ENCODE peak calls at places on chromosomes 5 and 9, in eight cellular contexts. U is CD4-positive, alpha-beta T cell; K is NCI-H2081; Q is anterior cingulate cortex; Z is cardiac fibroblast; T is progenitor cell of endocrine pancreas; V is Caco-2; X is NCI-H1105 treated with DMSO at 0.1 percent for 48 hours. W is an unnamed sample.
A peak's percentile ranks its signal among the peaks of the same experiment; 100 is the strongest.

GRCh38 chr5:92391-93220 is 638 bp downstream of the PLEKHG4B start:
- DNase-seq in K (peak; percentile 28), U (no peak), Z (no peak), X (peak; percentile 40), V (no peak), Q (no peak), T (no peak), W (no peak)

GRCh38 chr9:80552931-80553330 is 981.2 kb downstream of the TLE4 start:
- DNase-seq in V (no peak), X (no peak), Q (no peak), T (no peak), K (no peak), Z (peak; percentile 79), U (no peak), W (no peak)

GRCh38 chr5:144202725-144203124 is 32.1 kb downstream of the KCTD16 start:
- DNase-seq in Z (no peak), Q (no peak), K (no peak), V (no peak), X (no peak), T (no peak), U (no peak), W (no peak)

GRCh38 chr5:1498623-1499416 is 24.9 kb downstream of the LPCAT1 start:
- DNase-seq in Z (no peak), U (no peak), Q (no peak), T (no peak), K (no peak), V (no peak), X (no peak), W (no peak)

GRCh38 chr5:160844177-160844576 is 7.8 kb downstream of the ATP10B start:
- DNase-seq in X (no peak), T (no peak), Q (no peak), U (no peak), Z (no peak), K (no peak), V (no peak), W (no peak)

GRCh38 chr5:133952729-133953567 is 15.5 kb downstream of the C5orf15 start:
- DNase-seq in Z (peak; percentile 98), X (no peak), K (no peak), V (no peak), Q (no peak), T (no peak), U (no peak), W (no peak)

GRCh38 chr9:133701981-133702797 is 36.0 kb downstream of the SARDH start:
- DNase-seq in T (no peak), V (no peak), X (peak; percentile 74), U (peak; percentile 73), Z (no peak), K (no peak), Q (no peak), W (no peak)

GRCh38 chr5:62144395-62145022 is 161.5 kb upstream of the KIF2A start:
- DNase-seq in V (no peak), Q (peak; percentile 17), X (peak; percentile 59), Z (peak; percentile 7), T (no peak), U (no peak), K (peak; percentile 21), W (no peak)

GRCh38 chr5:1515311-1515920 is 8.3 kb downstream of the LPCAT1 start:
- DNase-seq in U (no peak), T (peak; percentile 9), X (no peak), V (peak; percentile 43), K (no peak), Z (no peak), Q (no peak), W (no peak)

GRCh38 chr9:114121445-114122151 is 22.5 kb upstream of the KIF12 start:
- DNase-seq in T (no peak), K (no peak), Z (no peak), Q (no peak), U (no peak), V (peak; percentile 23), X (no peak), W (no peak)

GRCh38 chr5:95281211-95281610 is 3.7 kb downstream of the MCTP1 start:
- DNase-seq in X (no peak), T (no peak), Q (no peak), V (no peak), Z (peak; percentile 42), U (no peak), K (no peak), W (no peak)

GRCh38 chr9:76866689-76867088 is 39.2 kb downstream of the PRUNE2 start:
- DNase-seq in X (no peak), T (no peak), Z (peak; percentile 95), V (peak; percentile 22), U (no peak), Q (no peak), K (no peak), W (no peak)

GRCh38 chr5:78328585-78329173 is 31.7 kb upstream of the SCAMP1 start:
- DNase-seq in K (no peak), Z (peak; percentile 53), X (no peak), T (no peak), V (no peak), U (no peak), Q (no peak), W (no peak)

GRCh38 chr5:90169078-90169477 is 240.5 kb downstream of the CETN3 start:
- DNase-seq in K (no peak), Q (no peak), T (no peak), U (no peak), Z (no peak), V (no peak), X (peak; percentile 18), W (no peak)

GRCh38 chr9:21506910-21507795 is 25.0 kb upstream of the IFNE start:
- DNase-seq in X (no peak), V (peak; percentile 38), U (no peak), Q (no peak), K (no peak), Z (peak; percentile 96), T (no peak), W (no peak)

GRCh38 chr9:98317134-98317857 is 61.8 kb upstream of the TBC1D2 start:
- DNase-seq in Z (peak; percentile 80), X (no peak), U (no peak), V (no peak), T (no peak), Q (no peak), K (no peak), W (no peak)

GRCh38 chr5:11407553-11408145 is 496.6 kb downstream of the CTNND2 start:
- DNase-seq in K (no peak), T (no peak), Q (no peak), Z (no peak), U (no peak), V (no peak), X (no peak), W (no peak)

GRCh38 chr5:4192111-4192510 is 596.5 kb downstream of the IRX1 start:
- DNase-seq in U (no peak), T (no peak), Q (no peak), V (no peak), Z (no peak), K (no peak), X (no peak), W (no peak)

GRCh38 chr5:113194125-113194524 is 217.5 kb downstream of the DCP2 start:
- DNase-seq in T (no peak), Z (no peak), V (no peak), X (no peak), U (no peak), Q (no peak), K (no peak), W (no peak)

GRCh38 chr5:51383494-51384081 is 340 bp downstream of the ISL1 start:
- DNase-seq in Q (no peak), X (no peak), U (no peak), K (no peak), V (no peak), T (no peak), Z (no peak), W (peak; percentile 16)

GRCh38 chr9:15155826-15156225 is 151.2 kb downstream of the TTC39B start:
- DNase-seq in Q (no peak), V (no peak), U (no peak), X (peak; percentile 12), K (peak; percentile 13), T (no peak), Z (peak; percentile 69), W (peak; percentile 84)

GRCh38 chr9:93978498-93978897 is 23.3 kb upstream of the BARX1 start:
- DNase-seq in K (no peak), T (no peak), Q (no peak), X (peak; percentile 14), V (no peak), Z (no peak), U (no peak), W (no peak)

GRCh38 chr9:135906291-135907005 is 898 bp downstream of the CAMSAP1 start:
- DNase-seq in Z (peak; percentile 70), Q (no peak), T (peak; percentile 25), V (no peak), X (peak; percentile 25), U (no peak), K (no peak), W (no peak)

GRCh38 chr9:73081979-73082657 is 69.5 kb upstream of the ANXA1 start:
- DNase-seq in U (no peak), X (peak; percentile 58), T (no peak), Z (peak; percentile 76), V (no peak), K (peak; percentile 50), Q (no peak), W (peak; percentile 71)

GRCh38 chr5:59126665-59127354 is 543.9 kb downstream of the RAB3C start:
- DNase-seq in Z (peak; percentile 55), T (no peak), Q (no peak), X (no peak), V (peak; percentile 68), U (no peak), K (no peak), W (no peak)

GRCh38 chr9:19677929-19678328 is 110.9 kb downstream of the SLC24A2 start:
- DNase-seq in V (no peak), X (no peak), Z (no peak), K (no peak), U (no peak), T (no peak), Q (no peak), W (no peak)

GRCh38 chr5:92778261-92778660 is 802.8 kb downstream of the NR2F1-AS1 start:
- DNase-seq in K (no peak), V (no peak), X (no peak), Z (no peak), Q (no peak), U (no peak), T (no peak), W (no peak)

GRCh38 chr9:112140936-112141335 is 34.2 kb downstream of the SUSD1 start:
- DNase-seq in Q (no peak), Z (no peak), K (no peak), U (no peak), T (no peak), V (no peak), X (no peak), W (no peak)

GRCh38 chr5:168362097-168362885 is 70.8 kb downstream of the WWC1 start:
- DNase-seq in Q (no peak), T (no peak), X (no peak), Z (no peak), K (no peak), U (no peak), V (peak; percentile 61), W (no peak)

GRCh38 chr9:26975728-26976707 is 19.8 kb downstream of the IFT74 start:
- DNase-seq in X (no peak), Z (peak; percentile 72), Q (no peak), K (peak; percentile 17), U (no peak), T (no peak), V (peak; percentile 31), W (peak; percentile 63)

GRCh38 chr9:110128664-110129329 is 79.2 kb downstream of the C9orf152 start:
- DNase-seq in K (no peak), V (no peak), X (no peak), Z (peak; percentile 72), U (no peak), Q (no peak), T (no peak), W (peak; percentile 96)

GRCh38 chr5:125149503-125149902 is 403.1 kb upstream of the ZNF608 start:
- DNase-seq in Z (no peak), K (no peak), U (no peak), X (no peak), V (no peak), Q (no peak), T (no peak), W (no peak)

GRCh38 chr9:93324191-93324834 is 127.2 kb upstream of the FAM120A start:
- DNase-seq in K (no peak), T (no peak), Q (no peak), Z (no peak), V (no peak), U (no peak), X (no peak), W (peak; percentile 36)

GRCh38 chr5:176736271-176736965 is 73.9 kb upstream of the UNC5A start:
- DNase-seq in K (no peak), Z (no peak), T (no peak), V (peak; percentile 37), Q (no peak), U (no peak), X (no peak), W (no peak)

W was measured in Karpas-422.